ENCODE peak calls at places on chromosomes 13 and 19, in five cellular contexts. One of them, this sample, is unnamed.

GRCh38 chr19:57978586-57979289 is 4.4 kb upstream of the C19orf18 start:
- DNase-seq in fibroblast of lung: peak
- DNase-seq in EL: no peak
- DNase-seq in ELF-1: no peak
- DNase-seq in NCI-H1092: no peak
- DNase-seq in this sample: peak

GRCh38 chr19:48190288-48191284 is 20.1 kb downstream of the ZSWIM9 start:
- DNase-seq in EL: peak
- DNase-seq in ELF-1: peak
- DNase-seq in NCI-H1092: no peak
- DNase-seq in fibroblast of lung: peak
- DNase-seq in this sample: peak

GRCh38 chr19:38564981-38565685 is 52.6 kb downstream of the MAP4K1 start:
- DNase-seq in EL: no peak
- DNase-seq in NCI-H1092: no peak
- DNase-seq in ELF-1: no peak
- DNase-seq in fibroblast of lung: peak
- DNase-seq in this sample: no peak

GRCh38 chr13:20860844-20861243 is 41.7 kb downstream of the XPO4 start:
- DNase-seq in ELF-1: no peak
- DNase-seq in EL: no peak
- DNase-seq in NCI-H1092: no peak
- DNase-seq in fibroblast of lung: no peak
- DNase-seq in this sample: no peak

GRCh38 chr13:33634526-33635111 is 183.3 kb upstream of the RFC3 start:
- DNase-seq in ELF-1: no peak
- DNase-seq in fibroblast of lung: peak
- DNase-seq in EL: no peak
- DNase-seq in NCI-H1092: no peak
- DNase-seq in this sample: no peak

GRCh38 chr13:33775339-33776108 is 42.4 kb upstream of the RFC3 start:
- DNase-seq in fibroblast of lung: no peak
- DNase-seq in EL: no peak
- DNase-seq in ELF-1: peak
- DNase-seq in NCI-H1092: no peak
- DNase-seq in this sample: no peak

GRCh38 chr13:72151241-72151640 is 284.2 kb upstream of the DACH1 start:
- DNase-seq in EL: peak
- DNase-seq in ELF-1: no peak
- DNase-seq in fibroblast of lung: peak
- DNase-seq in NCI-H1092: no peak
- DNase-seq in this sample: peak

GRCh38 chr19:56508282-56508778 is 675 bp downstream of the ZNF471 start:
- DNase-seq in EL: no peak
- DNase-seq in NCI-H1092: no peak
- DNase-seq in ELF-1: no peak
- DNase-seq in fibroblast of lung: no peak
- DNase-seq in this sample: no peak

GRCh38 chr13:33978653-33979052 is 160.7 kb downstream of the RFC3 start:
- DNase-seq in EL: no peak
- DNase-seq in NCI-H1092: no peak
- DNase-seq in ELF-1: no peak
- DNase-seq in fibroblast of lung: no peak
- DNase-seq in this sample: no peak

GRCh38 chr13:73171242-73171641 is 112.4 kb downstream of the KLF5 start:
- DNase-seq in NCI-H1092: no peak
- DNase-seq in fibroblast of lung: no peak
- DNase-seq in EL: no peak
- DNase-seq in ELF-1: no peak
- DNase-seq in this sample: no peak